ENCODE peak calls at places on chromosomes 11 and 22, in five cellular contexts. D is fibroblast of villous mesenchyme, F is HFFc6, P is mammary epithelial cell, M is GM13977. Q is an unnamed sample.
A peak's percentile ranks its signal among the peaks of the same experiment; 100 is the strongest.

GRCh38 chr11:108048269-108048668 is 39.6 kb downstream of the CUL5 start:
- DNase-seq in M (no peak), P (no peak), D (no peak), F (no peak), Q (no peak)

GRCh38 chr11:72328366-72329224 is 84.6 kb upstream of the PHOX2A start:
- DNase-seq in F (no peak), M (no peak), D (no peak), P (no peak), Q (no peak)

GRCh38 chr11:9489366-9489765 is 28.6 kb downstream of the ZNF143 start:
- DNase-seq in M (no peak), F (peak; percentile 57), D (no peak), P (peak; percentile 5), Q (no peak)

GRCh38 chr11:104967493-104968364 is 645 bp downstream of the CASP4 start:
- DNase-seq in P (peak; percentile 39), D (peak; percentile 32), F (no peak), M (no peak), Q (peak; percentile 34)

GRCh38 chr11:8033312-8033715 is 46.2 kb downstream of the EIF3F start:
- DNase-seq in M (peak; percentile 85), D (peak; percentile 85), P (peak; percentile 56), F (peak; percentile 72), Q (peak; percentile 75)

GRCh38 chr11:119192111-119192510 is 6.8 kb downstream of the NHERF4 start:
- DNase-seq in M (no peak), F (no peak), D (peak; percentile 66), P (no peak), Q (no peak)

GRCh38 chr11:8584511-8584910 is 9.5 kb downstream of the STK33 start:
- DNase-seq in F (no peak), D (no peak), P (no peak), M (no peak), Q (no peak)

GRCh38 chr11:64598797-64599697 is 8.0 kb downstream of the SLC22A12 start:
- DNase-seq in F (no peak), P (no peak), M (no peak), D (no peak), Q (no peak)

GRCh38 chr22:37680191-37680851 is 4.9 kb downstream of the LGALS1 start:
- DNase-seq in M (no peak), P (no peak), D (no peak), F (peak; percentile 28), Q (no peak)

GRCh38 chr22:21984793-21985192 is 2.2 kb upstream of the TOP3B start:
- DNase-seq in F (peak; percentile 14), M (peak; percentile 61), P (peak; percentile 35), D (peak; percentile 11), Q (peak; percentile 27)

GRCh38 chr22:24992946-24993345 is 40.4 kb downstream of the KIAA1671 start:
- DNase-seq in M (no peak), F (no peak), D (no peak), P (no peak), Q (no peak)

GRCh38 chr22:24995649-24996180 is 43.2 kb downstream of the KIAA1671 start:
- DNase-seq in D (no peak), F (no peak), M (no peak), P (no peak), Q (no peak)

GRCh38 chr22:24996420-24996952 is 44.0 kb downstream of the KIAA1671 start:
- DNase-seq in P (no peak), M (no peak), F (no peak), D (peak; percentile 58), Q (peak; percentile 58)

GRCh38 chr22:24997023-24997422 is 44.5 kb downstream of the KIAA1671 start:
- DNase-seq in D (no peak), P (no peak), M (no peak), F (no peak), Q (no peak)

GRCh38 chr22:24994070-24994763 is 41.7 kb downstream of the KIAA1671 start:
- DNase-seq in P (peak; percentile 97), M (no peak), F (peak; percentile 53), D (no peak), Q (peak; percentile 91)
- TF ChIP-seq CTCF in P (peak; percentile 26), M (no peak), F (no peak), D (no peak), Q (peak; percentile 38)

DNA sequence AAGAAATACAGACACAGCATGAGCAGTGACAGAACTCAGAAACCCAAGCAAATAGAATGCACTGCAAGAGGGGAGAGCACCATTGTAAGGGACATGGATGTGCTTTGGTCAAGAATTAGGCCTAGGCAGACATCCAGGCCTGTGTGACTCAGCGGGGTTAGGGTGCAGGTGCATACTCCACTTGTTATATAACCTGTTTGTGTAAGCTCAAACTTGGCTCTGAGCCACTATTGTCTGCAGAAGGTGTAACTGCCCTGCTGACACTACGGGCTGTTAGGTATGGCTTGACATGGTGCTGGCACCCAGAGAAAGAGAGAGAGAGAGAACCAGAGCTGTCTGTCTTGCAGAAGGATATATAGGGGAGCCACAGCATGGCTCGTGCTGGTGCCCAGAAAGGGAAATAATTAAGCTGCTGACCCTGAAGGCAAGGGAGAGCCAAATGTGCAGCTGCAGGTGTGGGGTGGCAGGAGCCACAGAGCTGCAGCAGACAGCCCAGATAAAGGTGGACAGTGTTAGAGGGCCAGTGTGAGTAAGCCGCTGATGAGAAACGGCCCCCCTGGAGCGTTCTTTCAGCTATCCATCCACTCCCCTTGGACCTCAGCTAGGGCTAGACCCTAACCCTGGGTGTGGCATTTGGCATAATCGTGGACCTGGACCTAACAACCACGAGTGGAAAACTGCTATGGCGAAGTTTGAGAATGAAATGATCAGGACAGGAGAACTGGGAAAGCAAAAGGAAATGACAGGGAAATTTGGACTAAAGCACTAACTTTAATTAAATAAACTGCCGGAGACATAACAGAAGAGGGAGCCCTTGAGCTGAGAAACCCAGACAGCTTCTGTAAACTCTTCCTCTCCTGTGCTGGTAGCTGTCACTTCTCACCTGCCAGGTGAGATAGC is 253.0 kb upstream of the CCDC179 start:
- DNase-seq in M (peak; percentile 31), D (peak; percentile 37), F (peak; percentile 37), P (peak; percentile 41), Q (peak; percentile 44)
- TF ChIP-seq CTCF in M (peak; percentile 71), D (peak; percentile 57), F (peak; percentile 85), P (peak; percentile 44), Q (peak; percentile 49)

GRCh38 chr11:86938203-86938899 is 16.8 kb downstream of the FZD4 start:
- DNase-seq in M (no peak), D (no peak), F (no peak), P (no peak), Q (no peak)

GRCh38 chr11:86941077-86941870 is 13.9 kb downstream of the FZD4 start:
- DNase-seq in D (no peak), P (no peak), M (no peak), F (no peak), Q (no peak)

GRCh38 chr11:86941871-86942208 is 13.4 kb downstream of the FZD4 start:
- DNase-seq in D (no peak), F (no peak), P (no peak), M (no peak), Q (peak; percentile 36)

GRCh38 chr11:86938900-86939880 is 16.0 kb downstream of the FZD4 start:
- DNase-seq in P (peak; percentile 31), F (peak; percentile 60), D (peak; percentile 77), M (peak; percentile 32), Q (peak; percentile 60)

GRCh38 chr11:86940122-86940777 is 14.9 kb downstream of the FZD4 start:
- DNase-seq in D (peak; percentile 66), M (no peak), F (no peak), P (no peak), Q (no peak)
- TF ChIP-seq CTCF in D (peak; percentile 11), M (no peak), F (peak; percentile 16), P (no peak), Q (no peak)

GRCh38 chr22:46863794-46864193 is 101.3 kb downstream of the TBC1D22A start:
- DNase-seq in M (no peak), D (no peak), F (no peak), P (no peak), Q (no peak)
- TF ChIP-seq CTCF in M (no peak), D (no peak), F (no peak), P (no peak), Q (no peak)

GRCh38 chr11:11843233-11843632 is 1.5 kb downstream of the USP47 start:
- DNase-seq in P (peak; percentile 87), D (peak; percentile 91), M (peak; percentile 53), F (peak; percentile 72), Q (peak; percentile 74)

GRCh38 chr11:11841121-11841604 is 609 bp upstream of the USP47 start:
- DNase-seq in M (no peak), D (no peak), P (no peak), F (no peak), Q (peak; percentile 41)

GRCh38 chr11:11842426-11843008 is 745 bp downstream of the USP47 start:
- DNase-seq in D (peak; percentile 92), F (peak; percentile 75), M (peak; percentile 71), P (peak; percentile 80), Q (peak; percentile 86)

GRCh38 chr11:11843642-11844041 is 1.9 kb downstream of the USP47 start:
- DNase-seq in P (no peak), F (no peak), M (no peak), D (no peak), Q (no peak)

GRCh38 chr11:11841605-11842425 is at the start of gene USP47:
- DNase-seq in P (peak; percentile 86), M (peak; percentile 84), F (peak; percentile 81), D (peak; percentile 87), Q (peak; percentile 87)
- TF ChIP-seq CTCF in P (peak; percentile 32), M (peak; percentile 50), F (peak; percentile 74), D (peak; percentile 68), Q (peak; percentile 58)

DNA sequence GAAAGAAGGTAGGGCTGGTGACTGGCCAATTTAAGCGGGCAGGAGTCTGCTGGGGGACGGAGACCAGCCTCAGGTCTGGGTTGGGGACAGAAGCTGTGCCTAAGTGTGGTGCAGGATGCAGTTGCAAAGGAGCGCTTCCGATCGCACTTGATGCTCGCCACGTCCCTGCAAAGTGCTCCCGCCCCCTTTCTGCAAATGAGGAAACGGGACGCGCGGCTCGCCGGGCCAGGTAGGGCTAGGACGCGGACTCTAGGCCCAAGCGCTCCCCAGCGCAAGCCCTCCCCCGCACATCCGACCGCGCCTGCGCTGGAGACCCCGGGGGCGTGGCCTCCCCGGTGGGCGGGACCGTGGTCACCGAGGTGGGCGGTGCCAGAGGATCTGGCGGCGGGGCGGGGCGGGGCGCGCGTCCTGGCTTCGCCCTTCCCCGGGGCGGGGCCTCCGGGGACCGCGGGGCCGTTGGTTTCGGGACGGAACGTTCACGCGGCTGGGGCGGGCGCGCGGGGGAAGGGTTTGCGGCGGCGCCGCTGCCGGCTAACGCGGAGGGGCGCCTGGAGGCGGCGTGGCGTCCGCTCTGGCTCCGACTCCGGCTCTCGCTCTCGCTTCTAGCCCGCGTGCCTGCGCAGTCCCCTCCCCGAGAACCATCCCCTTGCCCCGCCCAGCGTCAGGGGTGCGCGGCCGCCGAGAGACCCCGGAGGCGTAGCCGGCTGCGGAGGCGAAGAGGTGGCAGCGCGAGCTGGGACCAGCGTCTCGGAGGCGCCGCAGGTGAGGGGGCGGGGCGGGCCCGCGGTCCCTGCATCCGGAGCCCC is at the start of gene FAM118A:
- DNase-seq in F (peak; percentile 84), P (peak; percentile 94), D (peak; percentile 93), M (peak; percentile 98), Q (peak; percentile 92)
- TF ChIP-seq CTCF in F (no peak), P (no peak), D (no peak), M (peak; percentile 17), Q (no peak)

Q was measured in MCF 10A.